ENCODE peak calls at places on chromosome 13, in nine cellular contexts. One of them, this sample, is unnamed.

GRCh38 chr13:109297628-109298027 is 488.8 kb downstream of the IRS2 start:
- DNase-seq in Caki2: no peak
- DNase-seq in NCI-H69: no peak
- DNase-seq in stimulated activated CD8-positive, alpha-beta memory T cell treated with anti-CD3 and anti-CD28 coated beads, Interleukin-15, amount 100 ng/mL, for 48 hours: no peak
- DNase-seq in pons: no peak
- DNase-seq in HS-5: peak; percentile 25
- DNase-seq in mucosa of descending colon: no peak
- DNase-seq in nucleus accumbens: no peak
- DNase-seq in SW 1271: no peak
- DNase-seq in this sample: no peak

GRCh38 chr13:79451500-79451962 is 29.4 kb upstream of the NDFIP2 start:
- DNase-seq in Caki2: peak; percentile 34
- DNase-seq in NCI-H69: peak; percentile 2
- DNase-seq in stimulated activated CD8-positive, alpha-beta memory T cell treated with anti-CD3 and anti-CD28 coated beads, Interleukin-15, amount 100 ng/mL, for 48 hours: peak; percentile 93
- DNase-seq in pons: no peak
- DNase-seq in HS-5: peak; percentile 63
- DNase-seq in mucosa of descending colon: peak; percentile 58
- DNase-seq in nucleus accumbens: no peak
- DNase-seq in SW 1271: no peak
- DNase-seq in this sample: peak; percentile 6

GRCh38 chr13:40388617-40389016 is 277.8 kb downstream of the FOXO1 start:
- DNase-seq in Caki2: no peak
- DNase-seq in NCI-H69: no peak
- DNase-seq in stimulated activated CD8-positive, alpha-beta memory T cell treated with anti-CD3 and anti-CD28 coated beads, Interleukin-15, amount 100 ng/mL, for 48 hours: peak; percentile 71
- DNase-seq in pons: no peak
- DNase-seq in HS-5: no peak
- DNase-seq in mucosa of descending colon: peak; percentile 81
- DNase-seq in nucleus accumbens: no peak
- DNase-seq in SW 1271: peak; percentile 29
- DNase-seq in this sample: no peak

GRCh38 chr13:41916173-41916954 is 44.5 kb downstream of the VWA8 start:
- DNase-seq in Caki2: peak; percentile 25
- DNase-seq in NCI-H69: peak; percentile 22
- DNase-seq in stimulated activated CD8-positive, alpha-beta memory T cell treated with anti-CD3 and anti-CD28 coated beads, Interleukin-15, amount 100 ng/mL, for 48 hours: no peak
- DNase-seq in pons: no peak
- DNase-seq in HS-5: peak; percentile 37
- DNase-seq in mucosa of descending colon: no peak
- DNase-seq in nucleus accumbens: no peak
- DNase-seq in SW 1271: no peak
- DNase-seq in this sample: no peak

GRCh38 chr13:24644051-24644450 is 36.2 kb upstream of the ATP12A start:
- DNase-seq in Caki2: no peak
- DNase-seq in NCI-H69: no peak
- DNase-seq in stimulated activated CD8-positive, alpha-beta memory T cell treated with anti-CD3 and anti-CD28 coated beads, Interleukin-15, amount 100 ng/mL, for 48 hours: no peak
- DNase-seq in pons: no peak
- DNase-seq in HS-5: no peak
- DNase-seq in mucosa of descending colon: no peak
- DNase-seq in nucleus accumbens: no peak
- DNase-seq in SW 1271: no peak
- DNase-seq in this sample: no peak

GRCh38 chr13:113022391-113023216 is 53.6 kb downstream of the MCF2L start:
- DNase-seq in Caki2: no peak
- DNase-seq in NCI-H69: peak; percentile 31
- DNase-seq in stimulated activated CD8-positive, alpha-beta memory T cell treated with anti-CD3 and anti-CD28 coated beads, Interleukin-15, amount 100 ng/mL, for 48 hours: no peak
- DNase-seq in pons: no peak
- DNase-seq in HS-5: no peak
- DNase-seq in mucosa of descending colon: no peak
- DNase-seq in nucleus accumbens: no peak
- DNase-seq in SW 1271: no peak
- DNase-seq in this sample: no peak

GRCh38 chr13:51955281-51955771 is 55.9 kb downstream of the ATP7B start:
- DNase-seq in Caki2: no peak
- DNase-seq in NCI-H69: peak; percentile 75
- DNase-seq in stimulated activated CD8-positive, alpha-beta memory T cell treated with anti-CD3 and anti-CD28 coated beads, Interleukin-15, amount 100 ng/mL, for 48 hours: no peak
- DNase-seq in pons: no peak
- DNase-seq in HS-5: no peak
- DNase-seq in mucosa of descending colon: peak; percentile 78
- DNase-seq in nucleus accumbens: no peak
- DNase-seq in SW 1271: no peak
- DNase-seq in this sample: no peak

GRCh38 chr13:107284168-107284567 is 716.2 kb upstream of the ARGLU1 start:
- DNase-seq in Caki2: no peak
- DNase-seq in NCI-H69: no peak
- DNase-seq in stimulated activated CD8-positive, alpha-beta memory T cell treated with anti-CD3 and anti-CD28 coated beads, Interleukin-15, amount 100 ng/mL, for 48 hours: no peak
- DNase-seq in pons: no peak
- DNase-seq in HS-5: no peak
- DNase-seq in mucosa of descending colon: no peak
- DNase-seq in nucleus accumbens: no peak
- DNase-seq in SW 1271: peak; percentile 2
- DNase-seq in this sample: no peak

GRCh38 chr13:21465710-21466160 is 6.6 kb upstream of the ZDHHC20 start:
- DNase-seq in Caki2: no peak
- DNase-seq in NCI-H69: no peak
- DNase-seq in stimulated activated CD8-positive, alpha-beta memory T cell treated with anti-CD3 and anti-CD28 coated beads, Interleukin-15, amount 100 ng/mL, for 48 hours: no peak
- DNase-seq in pons: peak; percentile 25
- DNase-seq in HS-5: no peak
- DNase-seq in mucosa of descending colon: no peak
- DNase-seq in nucleus accumbens: no peak
- DNase-seq in SW 1271: no peak
- DNase-seq in this sample: no peak

GRCh38 chr13:38637576-38637975 is 49.3 kb upstream of the FREM2 start:
- DNase-seq in Caki2: no peak
- DNase-seq in NCI-H69: peak; percentile 90
- DNase-seq in stimulated activated CD8-positive, alpha-beta memory T cell treated with anti-CD3 and anti-CD28 coated beads, Interleukin-15, amount 100 ng/mL, for 48 hours: no peak
- DNase-seq in pons: no peak
- DNase-seq in HS-5: no peak
- DNase-seq in mucosa of descending colon: no peak
- DNase-seq in nucleus accumbens: no peak
- DNase-seq in SW 1271: no peak
- DNase-seq in this sample: no peak

GRCh38 chr13:25088562-25089221 is 7.2 kb upstream of the PABPC3 start:
- DNase-seq in Caki2: no peak
- DNase-seq in NCI-H69: no peak
- DNase-seq in stimulated activated CD8-positive, alpha-beta memory T cell treated with anti-CD3 and anti-CD28 coated beads, Interleukin-15, amount 100 ng/mL, for 48 hours: no peak
- DNase-seq in pons: no peak
- DNase-seq in HS-5: no peak
- DNase-seq in mucosa of descending colon: no peak
- DNase-seq in nucleus accumbens: no peak
- DNase-seq in SW 1271: no peak
- DNase-seq in this sample: no peak

GRCh38 chr13:44141213-44141724 is 232.4 kb upstream of the SERP2 start:
- DNase-seq in Caki2: no peak
- DNase-seq in NCI-H69: peak; percentile 24
- DNase-seq in stimulated activated CD8-positive, alpha-beta memory T cell treated with anti-CD3 and anti-CD28 coated beads, Interleukin-15, amount 100 ng/mL, for 48 hours: no peak
- DNase-seq in pons: peak; percentile 39
- DNase-seq in HS-5: no peak
- DNase-seq in mucosa of descending colon: no peak
- DNase-seq in nucleus accumbens: no peak
- DNase-seq in SW 1271: peak; percentile 37
- DNase-seq in this sample: no peak

GRCh38 chr13:29496241-29496712 is 99.2 kb downstream of the SLC7A1 start:
- DNase-seq in Caki2: no peak
- DNase-seq in NCI-H69: peak; percentile 36
- DNase-seq in stimulated activated CD8-positive, alpha-beta memory T cell treated with anti-CD3 and anti-CD28 coated beads, Interleukin-15, amount 100 ng/mL, for 48 hours: no peak
- DNase-seq in pons: peak; percentile 40
- DNase-seq in HS-5: no peak
- DNase-seq in mucosa of descending colon: no peak
- DNase-seq in nucleus accumbens: no peak
- DNase-seq in SW 1271: no peak
- DNase-seq in this sample: no peak

GRCh38 chr13:45682494-45683008 is 19.6 kb upstream of the CBY2 start:
- DNase-seq in Caki2: no peak
- DNase-seq in NCI-H69: no peak
- DNase-seq in stimulated activated CD8-positive, alpha-beta memory T cell treated with anti-CD3 and anti-CD28 coated beads, Interleukin-15, amount 100 ng/mL, for 48 hours: no peak
- DNase-seq in pons: no peak
- DNase-seq in HS-5: no peak
- DNase-seq in mucosa of descending colon: no peak
- DNase-seq in nucleus accumbens: no peak
- DNase-seq in SW 1271: no peak
- DNase-seq in this sample: no peak

GRCh38 chr13:32206097-32206740 is 108.9 kb downstream of the ZAR1L start:
- DNase-seq in Caki2: no peak
- DNase-seq in NCI-H69: peak; percentile 5
- DNase-seq in stimulated activated CD8-positive, alpha-beta memory T cell treated with anti-CD3 and anti-CD28 coated beads, Interleukin-15, amount 100 ng/mL, for 48 hours: no peak
- DNase-seq in pons: no peak
- DNase-seq in HS-5: no peak
- DNase-seq in mucosa of descending colon: no peak
- DNase-seq in nucleus accumbens: no peak
- DNase-seq in SW 1271: no peak
- DNase-seq in this sample: no peak

GRCh38 chr13:48233886-48234488 is 981 bp downstream of the ITM2B start:
- DNase-seq in Caki2: no peak
- DNase-seq in NCI-H69: no peak
- DNase-seq in stimulated activated CD8-positive, alpha-beta memory T cell treated with anti-CD3 and anti-CD28 coated beads, Interleukin-15, amount 100 ng/mL, for 48 hours: no peak
- DNase-seq in pons: peak; percentile 75
- DNase-seq in HS-5: no peak
- DNase-seq in mucosa of descending colon: no peak
- DNase-seq in nucleus accumbens: no peak
- DNase-seq in SW 1271: no peak
- DNase-seq in this sample: peak; percentile 39

GRCh38 chr13:80695841-80696240 is 354.9 kb upstream of the SPRY2 start:
- DNase-seq in Caki2: no peak
- DNase-seq in NCI-H69: no peak
- DNase-seq in stimulated activated CD8-positive, alpha-beta memory T cell treated with anti-CD3 and anti-CD28 coated beads, Interleukin-15, amount 100 ng/mL, for 48 hours: no peak
- DNase-seq in pons: no peak
- DNase-seq in HS-5: no peak
- DNase-seq in mucosa of descending colon: no peak
- DNase-seq in nucleus accumbens: no peak
- DNase-seq in SW 1271: no peak
- DNase-seq in this sample: no peak

GRCh38 chr13:35882722-35883497 is 248.3 kb downstream of the DCLK1 start:
- DNase-seq in Caki2: peak; percentile 34
- DNase-seq in NCI-H69: no peak
- DNase-seq in stimulated activated CD8-positive, alpha-beta memory T cell treated with anti-CD3 and anti-CD28 coated beads, Interleukin-15, amount 100 ng/mL, for 48 hours: no peak
- DNase-seq in pons: no peak
- DNase-seq in HS-5: no peak
- DNase-seq in mucosa of descending colon: no peak
- DNase-seq in nucleus accumbens: no peak
- DNase-seq in SW 1271: no peak
- DNase-seq in this sample: no peak

GRCh38 chr13:59771272-59771671 is 392.5 kb downstream of the DIAPH3 start:
- DNase-seq in Caki2: no peak
- DNase-seq in NCI-H69: peak; percentile 62
- DNase-seq in stimulated activated CD8-positive, alpha-beta memory T cell treated with anti-CD3 and anti-CD28 coated beads, Interleukin-15, amount 100 ng/mL, for 48 hours: no peak
- DNase-seq in pons: no peak
- DNase-seq in HS-5: no peak
- DNase-seq in mucosa of descending colon: no peak
- DNase-seq in nucleus accumbens: no peak
- DNase-seq in SW 1271: peak; percentile 17
- DNase-seq in this sample: no peak

GRCh38 chr13:24631922-24632321 is 48.3 kb upstream of the ATP12A start:
- DNase-seq in Caki2: no peak
- DNase-seq in NCI-H69: no peak
- DNase-seq in stimulated activated CD8-positive, alpha-beta memory T cell treated with anti-CD3 and anti-CD28 coated beads, Interleukin-15, amount 100 ng/mL, for 48 hours: no peak
- DNase-seq in pons: no peak
- DNase-seq in HS-5: no peak
- DNase-seq in mucosa of descending colon: no peak
- DNase-seq in nucleus accumbens: no peak
- DNase-seq in SW 1271: no peak
- DNase-seq in this sample: no peak

GRCh38 chr13:42305503-42305902 is 33.6 kb downstream of the AKAP11 start:
- DNase-seq in Caki2: no peak
- DNase-seq in NCI-H69: no peak
- DNase-seq in stimulated activated CD8-positive, alpha-beta memory T cell treated with anti-CD3 and anti-CD28 coated beads, Interleukin-15, amount 100 ng/mL, for 48 hours: no peak
- DNase-seq in pons: no peak
- DNase-seq in HS-5: no peak
- DNase-seq in mucosa of descending colon: no peak
- DNase-seq in nucleus accumbens: no peak
- DNase-seq in SW 1271: no peak
- DNase-seq in this sample: no peak

This sample was measured in caudate nucleus.